ENCODE peak calls at places on chromosomes 7 and 10, in five cellular contexts. One of them, this sample, is unnamed. For H3K9me3, the result is how much of the 10 kb centered on the place peaks cover.

GRCh38 chr7:38506756-38507155 is 124.4 kb downstream of the AMPH start:
- DNase-seq in SK-N-SH: no peak
- DNase-seq in H1: no peak
- DNase-seq in K562: no peak
- DNase-seq in HepG2: no peak
- DNase-seq in this sample: no peak

GRCh38 chr7:115763347-115763746 is 267.2 kb downstream of the TFEC start:
- DNase-seq in SK-N-SH: no peak
- DNase-seq in H1: no peak
- DNase-seq in K562: no peak
- DNase-seq in HepG2: no peak
- DNase-seq in this sample: no peak

GRCh38 chr7:136342221-136342620 is 365.1 kb upstream of the MTPN start:
- DNase-seq in SK-N-SH: no peak
- DNase-seq in H1: no peak
- DNase-seq in K562: no peak
- DNase-seq in HepG2: no peak
- DNase-seq in this sample: no peak

GRCh38 chr10:42781893-42782445 is 626 bp upstream of the BMS1 start:
- DNase-seq in SK-N-SH: no peak
- DNase-seq in H1: no peak
- DNase-seq in K562: peak
- DNase-seq in HepG2: no peak
- DNase-seq in this sample: no peak

GRCh38 chr10:47376522-47377220 is 7.4 kb downstream of the ZNF488 start:
- DNase-seq in SK-N-SH: peak
- DNase-seq in H1: no peak
- DNase-seq in K562: no peak
- DNase-seq in HepG2: no peak
- DNase-seq in this sample: no peak

GRCh38 chr10:102455893-102456471 is 4.6 kb upstream of the C10orf95 start:
- DNase-seq in SK-N-SH: no peak
- DNase-seq in H1: no peak
- DNase-seq in K562: peak
- DNase-seq in HepG2: no peak
- DNase-seq in this sample: no peak

GRCh38 chr10:49213211-49213610 is 25.0 kb upstream of the TMEM273 start:
- DNase-seq in SK-N-SH: no peak
- DNase-seq in H1: no peak
- DNase-seq in K562: no peak
- DNase-seq in HepG2: no peak
- DNase-seq in this sample: no peak

GRCh38 chr10:121368347-121369025 is 229.8 kb downstream of the FGFR2 start:
- DNase-seq in SK-N-SH: no peak
- DNase-seq in H1: no peak
- DNase-seq in K562: no peak
- DNase-seq in HepG2: peak
- DNase-seq in this sample: no peak

GRCh38 chr7:24318326-24318725 is 34.3 kb downstream of the NPY start:
- DNase-seq in SK-N-SH: no peak
- DNase-seq in H1: peak
- DNase-seq in K562: peak
- DNase-seq in HepG2: no peak
- DNase-seq in this sample: peak

GRCh38 chr10:52644678-52645434 is 127.7 kb downstream of the MBL2 start:
- DNase-seq in SK-N-SH: peak
- DNase-seq in H1: no peak
- DNase-seq in K562: peak
- DNase-seq in HepG2: peak
- DNase-seq in this sample: peak

GRCh38 chr7:151138541-151138910 is 29.0 kb downstream of the GBX1 start:
- DNase-seq in SK-N-SH: peak
- DNase-seq in H1: no peak
- DNase-seq in K562: no peak
- DNase-seq in HepG2: no peak
- DNase-seq in this sample: no peak

GRCh38 chr10:7611909-7612308 is 54.9 kb downstream of the ITIH5 start:
- DNase-seq in SK-N-SH: no peak
- DNase-seq in H1: no peak
- DNase-seq in K562: no peak
- DNase-seq in HepG2: no peak
- DNase-seq in this sample: no peak

GRCh38 chr7:107995184-107996071 is 7.5 kb downstream of the LAMB1 start:
- DNase-seq in SK-N-SH: peak
- DNase-seq in H1: no peak
- DNase-seq in K562: peak
- DNase-seq in HepG2: peak
- DNase-seq in this sample: no peak

GRCh38 chr10:119383174-119383856 is 159.2 kb downstream of the RGS10 start:
- DNase-seq in SK-N-SH: no peak
- DNase-seq in H1: no peak
- DNase-seq in K562: no peak
- DNase-seq in HepG2: no peak
- DNase-seq in this sample: no peak

GRCh38 chr7:70533614-70534013 is 598.3 kb upstream of the GALNT17 start:
- DNase-seq in SK-N-SH: no peak
- DNase-seq in H1: no peak
- DNase-seq in K562: no peak
- DNase-seq in HepG2: no peak
- DNase-seq in this sample: no peak

GRCh38 chr7:106947244-106947728 is 82.2 kb downstream of the PIK3CG start:
- DNase-seq in SK-N-SH: peak
- DNase-seq in H1: peak
- DNase-seq in K562: peak
- DNase-seq in HepG2: peak
- DNase-seq in this sample: peak

GRCh38 chr10:71714055-71714454 is 5.5 kb downstream of the C10orf105 start:
- DNase-seq in SK-N-SH: no peak
- DNase-seq in H1: no peak
- DNase-seq in K562: no peak
- DNase-seq in HepG2: no peak
- DNase-seq in this sample: no peak

GRCh38 chr10:95375418-95375817 is 84.6 kb upstream of the PDLIM1 start:
- DNase-seq in SK-N-SH: no peak
- DNase-seq in H1: no peak
- DNase-seq in K562: no peak
- DNase-seq in HepG2: no peak
- DNase-seq in this sample: no peak

GRCh38 chr10:13037832-13038231 is 36.3 kb upstream of the CCDC3 start:
- DNase-seq in SK-N-SH: no peak
- DNase-seq in H1: no peak
- DNase-seq in K562: no peak
- DNase-seq in HepG2: no peak
- DNase-seq in this sample: no peak

GRCh38 chr10:75351637-75352036 is 49.9 kb downstream of the ZNF503 start:
- DNase-seq in SK-N-SH: no peak
- DNase-seq in H1: no peak
- DNase-seq in K562: no peak
- DNase-seq in HepG2: no peak
- DNase-seq in this sample: no peak

GRCh38 chr10:99915414-99915813 is 94.3 kb downstream of the DNMBP start:
- DNase-seq in SK-N-SH: no peak
- DNase-seq in H1: no peak
- DNase-seq in K562: no peak
- DNase-seq in HepG2: no peak
- DNase-seq in this sample: no peak

GRCh38 chr10:79072041-79072441 is 3.3 kb downstream of the ZMIZ1 start:
- DNase-seq in SK-N-SH: no peak
- DNase-seq in H1: no peak
- DNase-seq in K562: no peak
- DNase-seq in HepG2: no peak
- DNase-seq in this sample: no peak

GRCh38 chr10:80664071-80664680 is 126.5 kb downstream of the SH2D4B start:
- DNase-seq in SK-N-SH: peak
- DNase-seq in H1: peak
- DNase-seq in K562: peak
- DNase-seq in HepG2: peak
- DNase-seq in this sample: peak

GRCh38 chr10:89458760-89459159 is 44.4 kb downstream of the IFIT5 start:
- DNase-seq in SK-N-SH: no peak
- DNase-seq in H1: no peak
- DNase-seq in K562: no peak
- DNase-seq in HepG2: no peak
- DNase-seq in this sample: no peak
- TF ChIP-seq JUND in SK-N-SH: no peak
- TF ChIP-seq JUND in H1: no peak
- TF ChIP-seq JUND in K562: no peak
- TF ChIP-seq JUND in HepG2: no peak
- TF ChIP-seq JUND in this sample: no peak

DNA sequence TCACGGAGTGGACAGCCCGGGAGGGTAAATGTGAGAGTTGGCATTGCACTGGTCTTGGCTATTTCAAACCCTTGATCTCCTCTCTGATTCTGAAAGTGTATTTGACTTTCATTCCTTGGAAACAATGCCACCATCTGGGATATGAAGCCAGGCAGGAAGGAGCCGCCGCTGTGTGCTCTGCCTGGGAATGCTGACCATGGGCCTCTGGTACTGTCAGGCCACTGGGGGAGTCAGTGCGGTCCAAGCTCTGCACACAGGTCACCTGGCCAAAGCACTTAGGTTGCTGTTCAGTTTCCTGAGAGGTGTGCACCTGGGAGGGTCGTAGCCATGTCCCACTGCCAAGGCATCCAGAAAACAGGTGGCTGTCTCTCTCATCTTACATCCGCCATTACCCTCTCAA is 68.5 kb upstream of the SHH start:
- DNase-seq in SK-N-SH: no peak
- DNase-seq in H1: no peak
- DNase-seq in K562: no peak
- DNase-seq in HepG2: no peak
- DNase-seq in this sample: no peak
- H3K9me3 ChIP-seq in SK-N-SH: under half
- H3K9me3 ChIP-seq in H1: under half
- H3K9me3 ChIP-seq in K562: under half
- H3K9me3 ChIP-seq in HepG2: under half
- H3K9me3 ChIP-seq in this sample: under half

DNA sequence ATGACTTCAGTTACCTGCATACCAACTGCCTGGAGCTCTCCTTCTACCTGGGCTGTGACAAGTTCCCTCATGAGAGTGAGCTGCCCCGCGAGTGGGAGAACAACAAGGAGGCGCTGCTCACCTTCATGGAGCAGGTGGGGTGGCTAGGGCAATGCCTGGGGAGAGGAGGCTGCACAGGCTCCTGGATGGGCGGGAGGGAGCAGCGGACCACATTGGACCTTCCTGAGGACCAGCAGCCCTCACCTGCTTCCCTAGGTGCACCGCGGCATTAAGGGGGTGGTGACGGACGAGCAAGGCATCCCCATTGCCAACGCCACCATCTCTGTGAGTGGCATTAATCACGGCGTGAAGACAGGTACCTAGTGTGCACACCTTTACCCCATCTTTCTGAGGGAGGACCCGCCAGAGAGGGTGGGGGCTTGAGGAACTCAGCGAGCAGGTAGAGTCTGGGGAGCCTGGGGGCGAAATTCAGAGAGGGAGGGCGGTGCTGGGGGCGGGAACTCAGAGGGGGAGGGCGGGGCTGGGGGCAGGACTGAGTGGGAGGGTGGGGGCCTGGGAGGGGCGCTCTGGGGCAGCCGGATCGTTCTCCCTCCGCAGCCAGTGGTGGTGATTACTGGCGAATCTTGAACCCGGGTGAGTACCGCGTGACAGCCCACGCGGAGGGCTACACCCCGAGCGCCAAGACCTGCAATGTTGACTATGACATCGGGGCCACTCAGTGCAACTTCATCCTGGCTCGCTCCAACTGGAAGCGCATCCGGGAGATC is 9.0 kb downstream of the AEBP1 start:
- DNase-seq in SK-N-SH: peak
- DNase-seq in H1: no peak
- DNase-seq in K562: peak
- DNase-seq in HepG2: no peak
- DNase-seq in this sample: no peak
- TF ChIP-seq POLR2AphosphoS5 in SK-N-SH: peak
- TF ChIP-seq POLR2AphosphoS5 in H1: no peak
- TF ChIP-seq POLR2AphosphoS5 in K562: no peak
- TF ChIP-seq POLR2AphosphoS5 in HepG2: no peak
- TF ChIP-seq POLR2AphosphoS5 in this sample: peak

DNA sequence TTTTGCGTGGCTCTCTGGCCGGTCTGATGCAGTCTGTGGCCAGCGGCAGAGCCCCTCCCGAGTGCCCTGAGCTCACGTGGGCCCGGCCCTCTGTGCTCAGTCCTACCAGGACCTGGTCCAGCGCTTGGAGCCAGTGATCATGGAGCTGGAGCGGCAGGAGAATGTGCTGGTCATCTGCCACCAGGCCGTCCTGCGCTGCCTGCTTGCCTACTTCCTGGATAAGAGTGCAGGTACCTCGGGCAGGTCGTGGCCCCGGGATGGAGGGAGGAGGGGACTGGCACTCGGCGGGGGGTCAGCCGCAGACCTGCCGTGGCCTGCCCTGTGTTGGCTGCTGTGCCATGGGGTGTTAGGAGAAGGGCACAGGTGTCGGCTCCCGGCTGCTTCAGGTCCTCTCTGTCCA is 20.0 kb downstream of the PFKFB3 start:
- DNase-seq in SK-N-SH: no peak
- DNase-seq in H1: no peak
- DNase-seq in K562: no peak
- DNase-seq in HepG2: no peak
- DNase-seq in this sample: no peak
- TF ChIP-seq JUND in SK-N-SH: no peak
- TF ChIP-seq JUND in H1: no peak
- TF ChIP-seq JUND in K562: no peak
- TF ChIP-seq JUND in HepG2: no peak
- TF ChIP-seq JUND in this sample: no peak

GRCh38 chr10:1706711-1707110 is 30.6 kb downstream of the ADARB2 start:
- DNase-seq in SK-N-SH: no peak
- DNase-seq in H1: no peak
- DNase-seq in K562: no peak
- DNase-seq in HepG2: no peak
- DNase-seq in this sample: no peak
- H3K9me3 ChIP-seq in SK-N-SH: under half
- H3K9me3 ChIP-seq in H1: under half
- H3K9me3 ChIP-seq in K562: under half
- H3K9me3 ChIP-seq in HepG2: under half
- H3K9me3 ChIP-seq in this sample: under half